ENCODE peak calls at places on chromosomes 12 and 14, in four cellular contexts. One of them, this sample, is unnamed.

GRCh38 chr12:84397279-84397678 is 515.3 kb downstream of the SLC6A15 start:
- DNase-seq in K562: no peak
- DNase-seq in HL-60: no peak
- DNase-seq in GM12878: no peak
- DNase-seq in this sample: no peak

GRCh38 chr12:107912421-107913004 is 138.0 kb downstream of the ASCL4 start:
- DNase-seq in K562: peak
- DNase-seq in HL-60: no peak
- DNase-seq in GM12878: no peak
- DNase-seq in this sample: peak

GRCh38 chr12:131642101-131642540 is 68.8 kb upstream of the SFSWAP start:
- DNase-seq in K562: peak
- DNase-seq in HL-60: no peak
- DNase-seq in GM12878: peak
- DNase-seq in this sample: no peak

GRCh38 chr12:63052696-63053095 is 98.3 kb downstream of the AVPR1A start:
- DNase-seq in K562: no peak
- DNase-seq in HL-60: no peak
- DNase-seq in GM12878: no peak
- DNase-seq in this sample: no peak

GRCh38 chr12:98580695-98581094 is 12.8 kb upstream of the SLC25A3 start:
- DNase-seq in K562: no peak
- DNase-seq in HL-60: no peak
- DNase-seq in GM12878: no peak
- DNase-seq in this sample: no peak

GRCh38 chr12:124085419-124085818 is 112.4 kb downstream of the ZNF664 start:
- DNase-seq in K562: no peak
- DNase-seq in HL-60: no peak
- DNase-seq in GM12878: no peak
- DNase-seq in this sample: no peak

GRCh38 chr14:87005336-87005735 is 987.6 kb downstream of the GALC start:
- DNase-seq in K562: no peak
- DNase-seq in HL-60: no peak
- DNase-seq in GM12878: no peak
- DNase-seq in this sample: no peak

GRCh38 chr12:131511391-131511802 is 199.5 kb upstream of the SFSWAP start:
- DNase-seq in K562: no peak
- DNase-seq in HL-60: peak
- DNase-seq in GM12878: peak
- DNase-seq in this sample: peak

GRCh38 chr12:47224563-47225133 is 144.9 kb upstream of the AMIGO2 start:
- DNase-seq in K562: no peak
- DNase-seq in HL-60: no peak
- DNase-seq in GM12878: no peak
- DNase-seq in this sample: no peak

GRCh38 chr14:42141328-42141727 is 534.7 kb downstream of the LRFN5 start:
- DNase-seq in K562: no peak
- DNase-seq in HL-60: no peak
- DNase-seq in GM12878: no peak
- DNase-seq in this sample: no peak

DNA sequence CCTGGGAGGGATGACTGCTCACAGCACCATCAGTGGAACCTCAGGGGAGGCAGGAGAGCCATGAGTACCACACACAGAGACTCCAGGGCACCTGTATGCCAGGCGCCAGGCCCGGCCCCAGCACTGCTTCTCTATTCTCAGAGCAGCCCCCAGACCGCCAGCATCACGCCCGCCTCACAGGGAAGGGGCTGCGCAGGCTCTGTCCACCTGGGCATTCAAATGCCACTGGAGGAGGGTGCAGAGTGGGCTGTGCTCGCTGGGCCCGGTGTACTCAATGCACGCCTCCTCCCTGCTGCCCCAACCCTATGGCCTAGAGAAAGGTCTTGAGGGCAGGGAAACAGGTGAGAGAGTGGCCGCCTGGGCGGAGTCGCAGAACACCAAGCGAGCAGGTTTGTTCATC is 43.6 kb downstream of the CCDC85C start:
- DNase-seq in K562: no peak
- DNase-seq in HL-60: no peak
- DNase-seq in GM12878: no peak
- DNase-seq in this sample: no peak
- TF ChIP-seq SPI1 in K562: no peak
- TF ChIP-seq SPI1 in HL-60: no peak
- TF ChIP-seq SPI1 in GM12878: no peak
- TF ChIP-seq SPI1 in this sample: no peak

GRCh38 chr12:70918321-70918720 is 2.2 kb downstream of the PTPRR start:
- DNase-seq in K562: no peak
- DNase-seq in HL-60: no peak
- DNase-seq in GM12878: no peak
- DNase-seq in this sample: no peak
- TF ChIP-seq SPI1 in K562: no peak
- TF ChIP-seq SPI1 in HL-60: no peak
- TF ChIP-seq SPI1 in GM12878: no peak
- TF ChIP-seq SPI1 in this sample: no peak

GRCh38 chr14:26791117-26791806 is 193.4 kb upstream of the NOVA1 start:
- DNase-seq in K562: no peak
- DNase-seq in HL-60: no peak
- DNase-seq in GM12878: no peak
- DNase-seq in this sample: no peak

GRCh38 chr14:26794731-26795130 is 196.9 kb upstream of the NOVA1 start:
- DNase-seq in K562: no peak
- DNase-seq in HL-60: no peak
- DNase-seq in GM12878: no peak
- DNase-seq in this sample: no peak
- TF ChIP-seq SPI1 in K562: no peak
- TF ChIP-seq SPI1 in HL-60: no peak
- TF ChIP-seq SPI1 in GM12878: no peak
- TF ChIP-seq SPI1 in this sample: no peak

GRCh38 chr12:8050600-8051250 is 15.4 kb downstream of the C3AR1 start:
- DNase-seq in K562: no peak
- DNase-seq in HL-60: peak
- DNase-seq in GM12878: no peak
- DNase-seq in this sample: no peak

GRCh38 chr12:8054821-8055220 is 11.3 kb downstream of the C3AR1 start:
- DNase-seq in K562: no peak
- DNase-seq in HL-60: no peak
- DNase-seq in GM12878: no peak
- DNase-seq in this sample: no peak

GRCh38 chr12:8048906-8049305 is 16.4 kb downstream of the FOXJ2 start:
- DNase-seq in K562: no peak
- DNase-seq in HL-60: no peak
- DNase-seq in GM12878: no peak
- DNase-seq in this sample: no peak

GRCh38 chr12:8057291-8057690 is 8.9 kb downstream of the C3AR1 start:
- DNase-seq in K562: no peak
- DNase-seq in HL-60: no peak
- DNase-seq in GM12878: no peak
- DNase-seq in this sample: no peak

GRCh38 chr12:8052679-8053078 is 13.5 kb downstream of the C3AR1 start:
- DNase-seq in K562: no peak
- DNase-seq in HL-60: no peak
- DNase-seq in GM12878: no peak
- DNase-seq in this sample: no peak
- TF ChIP-seq SPI1 in K562: no peak
- TF ChIP-seq SPI1 in HL-60: no peak
- TF ChIP-seq SPI1 in GM12878: no peak
- TF ChIP-seq SPI1 in this sample: no peak

GRCh38 chr14:22313172-22313801 is 275.7 kb downstream of the DAD1 start:
- DNase-seq in K562: no peak
- DNase-seq in HL-60: no peak
- DNase-seq in GM12878: no peak
- DNase-seq in this sample: no peak
- TF ChIP-seq SPI1 in K562: no peak
- TF ChIP-seq SPI1 in HL-60: no peak
- TF ChIP-seq SPI1 in GM12878: no peak
- TF ChIP-seq SPI1 in this sample: no peak

GRCh38 chr12:752673-753400 is 458 bp downstream of the WNK1 start:
- DNase-seq in K562: peak
- DNase-seq in HL-60: no peak
- DNase-seq in GM12878: no peak
- DNase-seq in this sample: no peak
- TF ChIP-seq SPI1 in K562: no peak
- TF ChIP-seq SPI1 in HL-60: no peak
- TF ChIP-seq SPI1 in GM12878: no peak
- TF ChIP-seq SPI1 in this sample: no peak

DNA sequence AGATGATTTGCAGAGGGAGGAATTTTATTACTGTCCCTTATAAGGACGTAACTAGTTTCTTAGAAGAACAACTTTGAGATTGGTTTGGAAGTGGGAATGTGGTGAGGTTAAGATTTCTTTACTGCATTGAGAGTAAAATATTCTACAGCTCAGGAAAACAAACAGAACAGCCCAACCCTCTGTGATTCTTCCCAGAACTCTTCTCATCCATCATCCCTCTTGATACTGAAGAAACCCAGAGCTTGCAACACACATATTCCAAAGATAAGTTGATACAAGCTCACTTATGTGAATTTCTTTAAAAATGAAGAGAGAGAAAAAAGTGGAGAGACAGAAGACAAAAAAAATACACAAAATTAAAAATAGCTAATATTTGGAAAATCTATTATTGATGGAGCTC is 234.3 kb downstream of the CRADD start:
- DNase-seq in K562: no peak
- DNase-seq in HL-60: no peak
- DNase-seq in GM12878: no peak
- DNase-seq in this sample: no peak
- TF ChIP-seq SPI1 in K562: no peak
- TF ChIP-seq SPI1 in HL-60: no peak
- TF ChIP-seq SPI1 in GM12878: no peak
- TF ChIP-seq SPI1 in this sample: no peak

DNA sequence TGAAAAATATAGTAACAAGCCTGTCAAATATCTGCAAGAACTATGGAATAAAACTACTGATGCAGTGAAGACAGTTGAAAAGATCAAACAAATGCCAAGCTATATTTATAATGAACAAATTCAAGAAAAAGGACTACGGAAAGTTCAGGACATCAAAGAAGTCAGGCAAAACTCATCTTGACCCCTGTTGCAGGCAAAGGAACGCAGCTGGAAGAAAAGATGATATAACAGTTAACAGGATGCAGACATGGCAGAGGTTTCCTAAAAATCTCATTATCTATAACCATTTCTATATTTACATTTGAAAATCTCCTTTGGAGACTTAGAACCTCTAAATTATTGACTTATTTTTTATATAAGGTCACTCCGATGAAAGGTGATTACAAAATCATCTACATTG is 34.1 kb downstream of the MDM2 start:
- DNase-seq in K562: no peak
- DNase-seq in HL-60: no peak
- DNase-seq in GM12878: no peak
- DNase-seq in this sample: no peak
- TF ChIP-seq SPI1 in K562: no peak
- TF ChIP-seq SPI1 in HL-60: no peak
- TF ChIP-seq SPI1 in GM12878: no peak
- TF ChIP-seq SPI1 in this sample: no peak

GRCh38 chr12:71556471-71556870 is 107.2 kb downstream of the ZFC3H1 start:
- DNase-seq in K562: no peak
- DNase-seq in HL-60: no peak
- DNase-seq in GM12878: no peak
- DNase-seq in this sample: no peak
- TF ChIP-seq SPI1 in K562: no peak
- TF ChIP-seq SPI1 in HL-60: no peak
- TF ChIP-seq SPI1 in GM12878: no peak
- TF ChIP-seq SPI1 in this sample: no peak

GRCh38 chr12:111068281-111068680 is 147.9 kb upstream of the MYL2 start:
- DNase-seq in K562: no peak
- DNase-seq in HL-60: no peak
- DNase-seq in GM12878: no peak
- DNase-seq in this sample: no peak
- TF ChIP-seq SPI1 in K562: no peak
- TF ChIP-seq SPI1 in HL-60: no peak
- TF ChIP-seq SPI1 in GM12878: no peak
- TF ChIP-seq SPI1 in this sample: no peak

This sample was measured in GM12891.